ENCODE peak calls at places on chromosomes 12 and 14, in five cellular contexts. N is CD8-positive, alpha-beta memory T cell; R is transverse colon; X is tibial artery; U is CD4-positive, CD25-positive, alpha-beta regulatory T cell. H is an unnamed sample. For H3K4me1, the result is how much of the 10 kb centered on the place peaks cover.

GRCh38 chr14:23106747-23107045 is 1.9 kb upstream of the CIROP start:
- DNase-seq in N (no peak), R (no peak), X (no peak), U (no peak), H (no peak)

GRCh38 chr12:102631274-102631673 is 150.9 kb upstream of the IGF1 start:
- DNase-seq in N (no peak), R (no peak), X (no peak), U (no peak), H (no peak)

GRCh38 chr14:104240426-104241157 is 102.2 kb downstream of the KIF26A start:
- DNase-seq in N (no peak), R (peak), X (peak), U (no peak), H (no peak)

GRCh38 chr14:105817971-105818711 is 291.8 kb downstream of the TMEM121 start:
- DNase-seq in N (no peak), R (peak), X (no peak), U (no peak), H (no peak)

GRCh38 chr12:40141996-40142395 is 36.1 kb upstream of the SLC2A13 start:
- DNase-seq in N (no peak), R (no peak), X (no peak), U (no peak), H (no peak)

GRCh38 chr12:76784600-76785051 is 20.7 kb downstream of the ZDHHC17 start:
- DNase-seq in N (no peak), R (no peak), X (no peak), U (no peak), H (no peak)

GRCh38 chr12:79689477-79690155 is 1.1 kb downstream of the PAWR start:
- DNase-seq in N (no peak), R (peak), X (peak), U (no peak), H (no peak)

GRCh38 chr14:45426685-45427282 is 173.8 kb upstream of the MIS18BP1 start:
- DNase-seq in N (no peak), R (no peak), X (no peak), U (peak), H (peak)

GRCh38 chr12:823043-823698 is 70.8 kb downstream of the WNK1 start:
- DNase-seq in N (no peak), R (no peak), X (no peak), U (peak), H (no peak)

GRCh38 chr12:45234134-45234865 is 18.4 kb downstream of the ANO6 start:
- DNase-seq in N (no peak), R (no peak), X (peak), U (no peak), H (no peak)

GRCh38 chr12:49893753-49894752 is 9.6 kb downstream of the FAIM2 start:
- DNase-seq in N (no peak), R (no peak), X (no peak), U (no peak), H (no peak)

GRCh38 chr14:94801225-94801624 is 31.3 kb upstream of the GSC start:
- DNase-seq in N (no peak), R (no peak), X (no peak), U (no peak), H (no peak)

GRCh38 chr12:132489078-132489601 is 811 bp upstream of the FBRSL1 start:
- DNase-seq in N (peak), R (peak), X (no peak), U (peak), H (no peak)

GRCh38 chr12:6573001-6573400 is 4.9 kb upstream of the NOP2 start:
- DNase-seq in N (no peak), R (no peak), X (no peak), U (no peak), H (no peak)

GRCh38 chr12:6567824-6568617 is at the start of gene NOP2:
- DNase-seq in N (peak), R (peak), X (peak), U (peak), H (no peak)

GRCh38 chr12:6569312-6569711 is 1.2 kb upstream of the NOP2 start:
- DNase-seq in N (no peak), R (no peak), X (no peak), U (no peak), H (no peak)

GRCh38 chr12:6569786-6570185 is 1.7 kb upstream of the NOP2 start:
- DNase-seq in N (no peak), R (no peak), X (no peak), U (no peak), H (no peak)

GRCh38 chr12:6570264-6570887 is 2.3 kb upstream of the NOP2 start:
- DNase-seq in N (peak), R (peak), X (no peak), U (peak), H (no peak)
- H3K27ac ChIP-seq in N (no peak), R (no peak), X (no peak), U (no peak), H (no peak)

GRCh38 chr12:124930576-124930975 is 16.1 kb upstream of the UBC start:
- DNase-seq in N (no peak), R (no peak), X (no peak), U (no peak), H (no peak)
- H3K4me1 ChIP-seq in N (under half), R (under half), X (under half), U (under half), H (under half)

DNA sequence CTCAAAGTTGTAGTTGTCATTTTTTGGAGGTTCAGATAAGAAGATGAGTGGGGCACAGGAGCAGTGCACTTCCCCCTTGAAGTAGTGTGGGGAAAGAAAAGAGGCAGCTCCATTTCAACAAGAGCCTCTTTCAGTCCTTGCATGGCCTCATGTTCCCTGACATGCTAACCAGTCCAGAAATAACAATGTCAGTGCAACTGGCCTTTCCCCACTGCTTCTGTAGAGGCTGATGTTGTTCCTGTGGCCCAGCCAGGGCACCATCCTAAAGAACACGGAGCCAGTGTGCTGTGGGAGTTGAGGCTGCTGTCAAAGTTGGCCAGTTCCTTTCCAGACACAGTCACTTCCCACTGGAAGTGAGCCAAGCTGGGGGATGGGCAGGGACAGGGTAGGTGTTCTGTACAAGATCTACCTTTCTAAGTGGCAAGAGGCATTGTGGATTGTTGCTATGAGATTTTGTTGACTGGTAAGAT is 77.7 kb upstream of the SLC38A2 start:
- DNase-seq in N (no peak), R (peak), X (peak), U (no peak), H (no peak)
- H3K27ac ChIP-seq in N (no peak), R (no peak), X (peak), U (no peak), H (no peak)

DNA sequence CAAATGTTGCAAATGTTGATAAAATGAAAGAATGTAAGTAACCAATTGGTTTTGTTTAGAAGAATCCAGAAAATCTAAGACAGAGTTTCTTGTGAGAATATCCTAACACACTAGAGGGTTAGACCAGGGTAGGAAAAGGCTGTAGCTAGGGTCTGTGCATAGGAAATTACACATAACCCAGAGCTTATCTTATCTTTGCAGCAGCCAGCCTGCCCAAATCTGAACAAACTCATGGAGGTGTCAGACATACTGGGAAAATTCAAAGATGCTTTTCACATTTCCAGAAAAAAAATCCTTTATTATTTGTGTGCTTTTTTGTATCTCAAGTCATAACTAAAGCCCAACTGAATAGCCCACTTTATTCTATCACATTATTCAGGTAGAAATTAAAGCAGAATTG is 169.8 kb upstream of the RASSF8 start:
- DNase-seq in N (no peak), R (no peak), X (no peak), U (no peak), H (no peak)
- H3K4me1 ChIP-seq in N (under half), R (under half), X (under half), U (under half), H (under half)

GRCh38 chr12:92556622-92557421 is 146.0 kb upstream of the PLEKHG7 start:
- DNase-seq in N (no peak), R (no peak), X (no peak), U (peak), H (no peak)
- H3K27ac ChIP-seq in N (no peak), R (peak), X (no peak), U (peak), H (no peak)

DNA sequence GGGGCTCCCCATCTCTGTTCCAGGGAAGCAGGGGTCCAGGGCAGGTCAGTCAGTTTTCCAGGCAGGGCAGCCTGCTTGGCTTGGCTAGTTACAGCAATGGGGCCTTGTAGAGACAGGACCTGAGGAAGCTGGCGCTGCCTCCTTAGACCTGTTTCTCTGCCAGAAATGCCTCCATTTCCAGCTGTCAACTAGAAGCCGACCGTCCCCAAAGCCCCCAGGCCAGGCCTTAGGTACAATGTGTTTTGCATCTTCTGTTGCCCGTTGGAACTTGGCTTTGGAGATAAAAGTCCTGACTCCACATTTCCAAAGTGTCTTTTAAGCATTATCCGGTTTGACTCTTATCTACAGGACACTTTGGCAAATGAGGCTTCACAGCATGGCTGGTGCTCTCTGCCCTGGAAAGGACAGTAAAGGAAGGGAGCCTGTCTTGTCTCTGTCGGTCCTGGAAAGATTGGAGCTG is 42.6 kb downstream of the KRT80 start:
- DNase-seq in N (no peak), R (peak), X (no peak), U (no peak), H (no peak)
- H3K4me1 ChIP-seq in N (under half), R (half or more), X (under half), U (under half), H (under half)

H was measured in iPS DF 6.9.